ENCODE peak calls at places on chromosomes 5 and 9, in four cellular contexts. One of them, this sample, is unnamed.

GRCh38 chr9:124660341-124660801 is 110.7 kb downstream of the NR6A1 start:
- DNase-seq in HCT116: no peak
- DNase-seq in heart right ventricle: no peak
- DNase-seq in body of pancreas: peak
- DNase-seq in this sample: no peak

GRCh38 chr5:53996008-53996407 is 314.4 kb downstream of the ARL15 start:
- DNase-seq in HCT116: no peak
- DNase-seq in heart right ventricle: no peak
- DNase-seq in body of pancreas: no peak
- DNase-seq in this sample: no peak

GRCh38 chr5:132180134-132180745 is 47.4 kb downstream of the P4HA2 start:
- DNase-seq in body of pancreas: peak
- DNase-seq in heart right ventricle: peak
- DNase-seq in HCT116: peak
- DNase-seq in this sample: no peak

GRCh38 chr5:158039911-158040347 is 181.0 kb upstream of the CLINT1 start:
- DNase-seq in HCT116: no peak
- DNase-seq in heart right ventricle: no peak
- DNase-seq in body of pancreas: no peak
- DNase-seq in this sample: no peak

GRCh38 chr9:136777359-136777758 is 13.0 kb upstream of the LCN15 start:
- DNase-seq in heart right ventricle: no peak
- DNase-seq in body of pancreas: no peak
- DNase-seq in HCT116: no peak
- DNase-seq in this sample: no peak

GRCh38 chr5:137442660-137443059 is 56.5 kb downstream of the SPOCK1 start:
- DNase-seq in body of pancreas: no peak
- DNase-seq in heart right ventricle: no peak
- DNase-seq in HCT116: no peak
- DNase-seq in this sample: no peak

GRCh38 chr5:155394727-155395126 is 381.2 kb downstream of the KIF4B start:
- DNase-seq in HCT116: no peak
- DNase-seq in body of pancreas: no peak
- DNase-seq in heart right ventricle: no peak
- DNase-seq in this sample: no peak

GRCh38 chr9:25861416-25861815 is 183.2 kb upstream of the TUSC1 start:
- DNase-seq in heart right ventricle: no peak
- DNase-seq in body of pancreas: no peak
- DNase-seq in HCT116: no peak
- DNase-seq in this sample: no peak

GRCh38 chr5:178428341-178429155 is 161.6 kb downstream of the COL23A1 start:
- DNase-seq in body of pancreas: peak
- DNase-seq in HCT116: no peak
- DNase-seq in heart right ventricle: peak
- DNase-seq in this sample: peak

GRCh38 chr5:91291628-91292569 is 91.2 kb downstream of the ARRDC3 start:
- DNase-seq in body of pancreas: no peak
- DNase-seq in HCT116: no peak
- DNase-seq in heart right ventricle: no peak
- DNase-seq in this sample: no peak

GRCh38 chr9:96020822-96021615 is 145.5 kb downstream of the ERCC6L2 start:
- DNase-seq in body of pancreas: peak
- DNase-seq in heart right ventricle: peak
- DNase-seq in HCT116: no peak
- DNase-seq in this sample: no peak

GRCh38 chr5:141824717-141825116 is 53.5 kb downstream of the PCDH1 start:
- DNase-seq in body of pancreas: no peak
- DNase-seq in HCT116: no peak
- DNase-seq in heart right ventricle: no peak
- DNase-seq in this sample: no peak

GRCh38 chr5:112691758-112692157 is 45.9 kb upstream of the APC start:
- DNase-seq in heart right ventricle: no peak
- DNase-seq in HCT116: no peak
- DNase-seq in body of pancreas: peak
- DNase-seq in this sample: no peak

GRCh38 chr5:178330791-178331404 is 98.3 kb upstream of the PHYKPL start:
- DNase-seq in heart right ventricle: peak
- DNase-seq in HCT116: no peak
- DNase-seq in body of pancreas: peak
- DNase-seq in this sample: peak

GRCh38 chr9:135765416-135765815 is 63.4 kb downstream of the KCNT1 start:
- DNase-seq in HCT116: no peak
- DNase-seq in body of pancreas: no peak
- DNase-seq in heart right ventricle: no peak
- DNase-seq in this sample: no peak

GRCh38 chr9:116112236-116112635 is 41.4 kb upstream of the PAPPA start:
- DNase-seq in heart right ventricle: no peak
- DNase-seq in body of pancreas: no peak
- DNase-seq in HCT116: no peak
- DNase-seq in this sample: no peak

GRCh38 chr5:163531272-163531671 is 25.9 kb downstream of the MAT2B start:
- DNase-seq in body of pancreas: no peak
- DNase-seq in heart right ventricle: no peak
- DNase-seq in HCT116: no peak
- DNase-seq in this sample: no peak

GRCh38 chr9:82764270-82764669 is 298.7 kb downstream of the RASEF start:
- DNase-seq in heart right ventricle: no peak
- DNase-seq in body of pancreas: no peak
- DNase-seq in HCT116: no peak
- DNase-seq in this sample: no peak

GRCh38 chr9:82761911-82762310 is 301.0 kb downstream of the RASEF start:
- DNase-seq in heart right ventricle: no peak
- DNase-seq in HCT116: no peak
- DNase-seq in body of pancreas: no peak
- DNase-seq in this sample: no peak

GRCh38 chr9:82757921-82758320 is 305.0 kb downstream of the RASEF start:
- DNase-seq in heart right ventricle: no peak
- DNase-seq in HCT116: no peak
- DNase-seq in body of pancreas: no peak
- DNase-seq in this sample: no peak

DNA sequence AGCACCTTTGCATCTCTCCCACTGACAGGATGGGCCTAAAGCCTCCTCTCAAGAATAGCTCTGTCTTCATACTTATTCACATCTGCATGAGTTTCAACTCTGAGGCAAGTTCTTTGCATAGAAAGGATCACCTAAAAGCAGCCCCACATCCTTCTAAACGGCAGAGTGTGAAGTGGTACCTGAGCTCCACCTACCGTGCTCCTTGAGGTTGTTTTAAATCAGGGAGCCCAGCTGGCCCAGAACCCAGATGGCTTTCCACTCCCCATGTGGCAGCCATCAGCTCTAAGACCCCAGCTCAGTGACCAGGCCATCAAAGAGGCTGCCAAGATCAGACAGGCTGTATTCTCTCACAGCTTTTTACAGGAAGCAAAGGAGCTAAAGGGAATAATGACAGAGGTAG is 299.3 kb downstream of the RASEF start:
- DNase-seq in body of pancreas: no peak
- DNase-seq in heart right ventricle: no peak
- DNase-seq in HCT116: no peak
- DNase-seq in this sample: no peak
- H3K27ac ChIP-seq in body of pancreas: no peak
- H3K27ac ChIP-seq in heart right ventricle: no peak
- H3K27ac ChIP-seq in HCT116: no peak
- H3K27ac ChIP-seq in this sample: no peak

GRCh38 chr9:121319394-121319780 is 50.7 kb downstream of the STOM start:
- DNase-seq in heart right ventricle: no peak
- DNase-seq in HCT116: no peak
- DNase-seq in body of pancreas: no peak
- DNase-seq in this sample: no peak

GRCh38 chr9:121318631-121319393 is 50.9 kb downstream of the GSN start:
- DNase-seq in heart right ventricle: no peak
- DNase-seq in body of pancreas: no peak
- DNase-seq in HCT116: no peak
- DNase-seq in this sample: no peak

GRCh38 chr9:121322737-121323448 is 47.2 kb downstream of the STOM start:
- DNase-seq in HCT116: no peak
- DNase-seq in body of pancreas: no peak
- DNase-seq in heart right ventricle: no peak
- DNase-seq in this sample: no peak

GRCh38 chr9:121322037-121322736 is 47.9 kb downstream of the STOM start:
- DNase-seq in HCT116: peak
- DNase-seq in heart right ventricle: no peak
- DNase-seq in body of pancreas: no peak
- DNase-seq in this sample: no peak

DNA sequence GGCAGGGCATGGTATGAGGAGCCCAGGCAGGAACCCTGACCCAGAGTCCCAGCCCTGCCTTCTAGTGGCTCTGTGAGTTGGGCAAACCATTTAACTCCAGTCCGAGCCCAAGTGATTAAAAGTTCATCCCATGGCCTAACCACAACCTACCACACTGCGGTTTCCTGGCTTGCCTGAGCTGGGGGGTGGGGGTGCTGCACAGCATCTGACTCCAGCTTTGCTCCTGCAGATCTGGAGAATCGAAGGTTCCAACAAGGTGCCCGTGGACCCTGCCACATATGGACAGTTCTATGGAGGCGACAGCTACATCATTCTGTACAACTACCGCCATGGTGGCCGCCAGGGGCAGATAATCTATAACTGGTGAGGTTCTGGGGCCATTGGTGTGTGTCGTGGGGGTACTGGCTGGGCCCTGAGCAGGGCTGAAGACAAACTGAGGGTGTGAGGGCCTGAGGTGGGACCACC is 49.0 kb downstream of the STOM start:
- DNase-seq in heart right ventricle: no peak
- DNase-seq in HCT116: no peak
- DNase-seq in body of pancreas: no peak
- DNase-seq in this sample: no peak
- H3K27ac ChIP-seq in heart right ventricle: peak
- H3K27ac ChIP-seq in HCT116: no peak
- H3K27ac ChIP-seq in body of pancreas: no peak
- H3K27ac ChIP-seq in this sample: peak

DNA sequence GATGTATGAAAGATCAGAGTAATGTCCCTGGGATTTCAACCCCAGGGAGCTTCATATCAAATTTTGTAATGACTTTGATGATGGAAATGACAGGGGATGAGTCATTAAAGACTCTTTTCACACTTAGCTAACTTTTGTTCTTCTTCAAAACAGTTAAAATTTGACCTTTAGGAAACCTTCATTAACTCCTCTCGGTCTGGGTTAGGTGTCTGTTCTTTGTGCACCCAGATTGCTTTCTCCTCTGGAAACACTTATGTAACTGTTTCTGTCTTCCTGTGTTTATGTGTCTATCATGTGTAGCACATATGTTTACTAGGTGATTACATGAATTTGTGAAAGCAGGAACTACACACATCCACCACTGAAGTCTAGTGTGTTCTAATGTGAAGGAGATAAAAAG is 1.6 kb downstream of the SRFBP1 start:
- DNase-seq in body of pancreas: no peak
- DNase-seq in HCT116: no peak
- DNase-seq in heart right ventricle: no peak
- DNase-seq in this sample: no peak
- H3K27ac ChIP-seq in body of pancreas: no peak
- H3K27ac ChIP-seq in HCT116: no peak
- H3K27ac ChIP-seq in heart right ventricle: no peak
- H3K27ac ChIP-seq in this sample: no peak

DNA sequence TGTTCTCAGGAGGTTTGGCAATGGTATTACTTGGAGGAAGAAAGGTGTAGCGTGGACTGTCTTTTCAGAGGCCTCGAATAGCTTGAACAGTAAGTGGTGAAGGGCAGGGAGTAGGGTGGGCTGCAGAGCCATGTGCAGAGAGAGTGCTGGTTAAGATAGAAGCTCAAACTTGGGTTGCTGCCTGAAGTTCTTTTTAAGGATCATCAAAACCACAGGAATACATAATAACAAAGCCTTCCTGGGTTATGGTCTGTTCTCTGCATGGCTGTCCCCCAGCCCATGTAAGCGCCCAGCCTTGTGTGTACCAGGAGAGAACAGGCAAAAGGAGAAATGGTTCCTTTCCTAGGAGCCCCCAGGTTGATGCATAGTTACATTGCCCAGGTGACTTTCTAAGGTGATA is 43.9 kb downstream of the RCL1 start:
- DNase-seq in HCT116: no peak
- DNase-seq in body of pancreas: no peak
- DNase-seq in heart right ventricle: no peak
- DNase-seq in this sample: no peak
- H3K27ac ChIP-seq in HCT116: no peak
- H3K27ac ChIP-seq in body of pancreas: no peak
- H3K27ac ChIP-seq in heart right ventricle: no peak
- H3K27ac ChIP-seq in this sample: no peak

GRCh38 chr5:151051931-151052608 is 28.8 kb downstream of the TNIP1 start:
- DNase-seq in body of pancreas: no peak
- DNase-seq in HCT116: no peak
- DNase-seq in heart right ventricle: peak
- DNase-seq in this sample: no peak

GRCh38 chr5:151054713-151055112 is 26.1 kb downstream of the TNIP1 start:
- DNase-seq in HCT116: no peak
- DNase-seq in heart right ventricle: no peak
- DNase-seq in body of pancreas: no peak
- DNase-seq in this sample: peak

GRCh38 chr5:151052834-151053233 is 28.0 kb downstream of the TNIP1 start:
- DNase-seq in body of pancreas: no peak
- DNase-seq in heart right ventricle: no peak
- DNase-seq in HCT116: no peak
- DNase-seq in this sample: no peak

GRCh38 chr5:151055336-151055735 is 25.5 kb downstream of the TNIP1 start:
- DNase-seq in HCT116: no peak
- DNase-seq in heart right ventricle: no peak
- DNase-seq in body of pancreas: no peak
- DNase-seq in this sample: no peak

GRCh38 chr5:151053796-151054490 is 26.9 kb downstream of the TNIP1 start:
- DNase-seq in HCT116: no peak
- DNase-seq in body of pancreas: no peak
- DNase-seq in heart right ventricle: no peak
- DNase-seq in this sample: no peak
- H3K27ac ChIP-seq in HCT116: no peak
- H3K27ac ChIP-seq in body of pancreas: no peak
- H3K27ac ChIP-seq in heart right ventricle: no peak
- H3K27ac ChIP-seq in this sample: no peak

GRCh38 chr5:16520806-16521205 is 55.2 kb upstream of the ZNF622 start:
- DNase-seq in HCT116: no peak
- DNase-seq in heart right ventricle: no peak
- DNase-seq in body of pancreas: peak
- DNase-seq in this sample: no peak
- H3K27ac ChIP-seq in HCT116: no peak
- H3K27ac ChIP-seq in heart right ventricle: peak
- H3K27ac ChIP-seq in body of pancreas: peak
- H3K27ac ChIP-seq in this sample: no peak

DNA sequence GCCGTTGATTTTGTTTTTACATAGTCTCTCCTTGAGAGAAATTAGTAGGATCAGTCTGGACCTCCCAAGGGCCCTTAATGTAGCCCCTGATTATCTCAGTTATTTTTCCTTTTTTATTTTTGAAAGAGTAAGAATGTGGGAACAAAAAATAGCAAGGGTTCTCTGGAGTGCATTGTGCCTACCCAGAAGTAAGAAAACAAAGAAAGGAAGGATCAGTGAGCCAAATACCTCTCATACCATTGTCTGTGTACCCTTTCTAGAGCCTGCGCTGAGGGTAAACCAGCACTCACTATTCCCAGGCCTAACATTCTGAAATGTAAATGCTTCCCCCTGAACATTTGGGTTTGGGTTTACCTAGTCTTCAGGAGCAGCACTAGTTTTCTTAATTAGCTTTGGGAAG is 213.0 kb upstream of the TARS1 start:
- DNase-seq in HCT116: no peak
- DNase-seq in body of pancreas: no peak
- DNase-seq in heart right ventricle: no peak
- DNase-seq in this sample: no peak
- H3K27ac ChIP-seq in HCT116: no peak
- H3K27ac ChIP-seq in body of pancreas: no peak
- H3K27ac ChIP-seq in heart right ventricle: peak
- H3K27ac ChIP-seq in this sample: no peak

This sample was measured in prostate gland.